ENCODE peak calls at places on chromosome X, in nine cellular contexts. Z, B, P, T, L, D, A, U and C are unnamed samples.
A peak's percentile ranks its signal among the peaks of the same experiment; 100 is the strongest.

GRCh38 chrX:12961191-12961718 is 13.7 kb upstream of the TMSB4X start:
- DNase-seq in Z (no peak), B (no peak), P (no peak), T (no peak), L (peak; percentile 17), D (no peak), A (no peak), U (no peak), C (no peak)

GRCh38 chrX:2577844-2578444 is 77.2 kb upstream of the DHRSX start:
- DNase-seq in Z (no peak), B (no peak), P (no peak), T (no peak), L (no peak), D (no peak), A (no peak), U (no peak), C (no peak)

GRCh38 chrX:77014655-77015377 is 432.4 kb upstream of the FGF16 start:
- DNase-seq in Z (peak; percentile 92), B (peak; percentile 15), P (no peak), T (no peak), L (no peak), D (no peak), A (no peak), U (no peak), C (no peak)

GRCh38 chrX:45743081-45743533 is 542.4 kb upstream of the DIPK2B start:
- DNase-seq in Z (peak; percentile 53), B (peak; percentile 92), P (no peak), T (no peak), L (no peak), D (no peak), A (no peak), U (peak; percentile 28), C (no peak)

GRCh38 chrX:96692454-96692853 is 7.8 kb downstream of the DIAPH2 start:
- DNase-seq in Z (no peak), B (no peak), P (no peak), T (no peak), L (no peak), D (no peak), A (no peak), U (peak; percentile 19), C (no peak)

GRCh38 chrX:20378291-20378920 is 111.7 kb upstream of the RPS6KA3 start:
- DNase-seq in Z (peak; percentile 98), B (peak; percentile 77), P (no peak), T (no peak), L (peak; percentile 7), D (no peak), A (peak; percentile 54), U (no peak), C (no peak)

GRCh38 chrX:39714471-39714870 is 383.3 kb downstream of the BCOR start:
- DNase-seq in Z (no peak), B (no peak), P (no peak), T (no peak), L (no peak), D (no peak), A (no peak), U (no peak), C (no peak)

GRCh38 chrX:70476934-70477733 is 32.5 kb downstream of the DLG3 start:
- DNase-seq in Z (peak; percentile 81), B (no peak), P (peak; percentile 66), T (peak; percentile 36), L (no peak), D (no peak), A (no peak), U (no peak), C (no peak)

GRCh38 chrX:63754141-63754859 is 30.7 kb downstream of the ARHGEF9 start:
- DNase-seq in Z (peak; percentile 59), B (peak; percentile 24), P (peak; percentile 54), T (no peak), L (peak; percentile 14), D (peak; percentile 6), A (no peak), U (no peak), C (no peak)

GRCh38 chrX:9532349-9532748 is 67.5 kb downstream of the TBL1X start:
- DNase-seq in Z (no peak), B (no peak), P (no peak), T (no peak), L (no peak), D (no peak), A (no peak), U (no peak), C (peak; percentile 44)

GRCh38 chrX:37692918-37693317 is 7.3 kb downstream of the XK start:
- DNase-seq in Z (no peak), B (no peak), P (no peak), T (no peak), L (no peak), D (no peak), A (no peak), U (no peak), C (no peak)

GRCh38 chrX:151633157-151633556 is 62.1 kb upstream of the PRRG3 start:
- DNase-seq in Z (no peak), B (no peak), P (no peak), T (no peak), L (no peak), D (no peak), A (no peak), U (no peak), C (no peak)

GRCh38 chrX:96729053-96729452 is 44.4 kb downstream of the DIAPH2 start:
- DNase-seq in Z (no peak), B (no peak), P (no peak), T (no peak), L (no peak), D (no peak), A (no peak), U (no peak), C (no peak)

GRCh38 chrX:68892651-68893050 is 63.8 kb downstream of the EFNB1 start:
- DNase-seq in Z (no peak), B (no peak), P (no peak), T (no peak), L (no peak), D (no peak), A (no peak), U (no peak), C (no peak)

GRCh38 chrX:153844509-153845082 is 14.3 kb upstream of the PDZD4 start:
- DNase-seq in Z (no peak), B (no peak), P (no peak), T (no peak), L (no peak), D (no peak), A (no peak), U (no peak), C (no peak)

GRCh38 chrX:10327651-10328050 is 170.9 kb downstream of the CLCN4 start:
- DNase-seq in Z (peak; percentile 2), B (peak; percentile 1), P (no peak), T (peak; percentile 3), L (no peak), D (no peak), A (no peak), U (no peak), C (no peak)

GRCh38 chrX:54423161-54423888 is 16.9 kb upstream of the TSR2 start:
- DNase-seq in Z (no peak), B (no peak), P (no peak), T (no peak), L (peak; percentile 39), D (no peak), A (no peak), U (peak; percentile 20), C (no peak)

GRCh38 chrX:65894138-65894537 is 145.7 kb downstream of the VSIG4 start:
- DNase-seq in Z (no peak), B (no peak), P (no peak), T (no peak), L (no peak), D (no peak), A (no peak), U (no peak), C (no peak)

GRCh38 chrX:22340022-22340616 is 67.4 kb downstream of the CBLL2 start:
- DNase-seq in Z (no peak), B (no peak), P (no peak), T (no peak), L (no peak), D (no peak), A (no peak), U (no peak), C (no peak)

GRCh38 chrX:119853449-119853848 is 686 bp upstream of the UPF3B start:
- DNase-seq in Z (peak; percentile 36), B (no peak), P (no peak), T (no peak), L (no peak), D (no peak), A (no peak), U (no peak), C (no peak)

GRCh38 chrX:56564921-56565861 is 1.8 kb downstream of the UBQLN2 start:
- DNase-seq in Z (peak; percentile 48), B (peak; percentile 24), P (no peak), T (no peak), L (no peak), D (no peak), A (peak; percentile 54), U (peak; percentile 5), C (no peak)

GRCh38 chrX:153881281-153881680 is 4.7 kb downstream of the L1CAM start:
- DNase-seq in Z (no peak), B (no peak), P (no peak), T (no peak), L (no peak), D (no peak), A (no peak), U (no peak), C (no peak)